ENCODE peak calls at places on chromosomes 16 and 17, in ten cellular contexts. C, I, B, F, U, V, Q, P, S and J are unnamed samples.

GRCh38 chr16:74199066-74199841 is 97.4 kb upstream of the PSMD7 start:
- DNase-seq in B (no peak), V (peak; percentile 4), I (no peak), U (no peak), S (no peak), F (no peak), C (no peak), Q (no peak), P (no peak), J (no peak)

GRCh38 chr16:87692756-87693155 is 73.0 kb downstream of the KLHDC4 start:
- DNase-seq in F (no peak), I (no peak), B (no peak), U (no peak), V (no peak), S (no peak), P (no peak), Q (no peak), C (no peak), J (no peak)

GRCh38 chr17:5380491-5381135 is 38.8 kb downstream of the NUP88 start:
- DNase-seq in V (no peak), U (no peak), S (no peak), C (peak; percentile 33), B (no peak), P (no peak), Q (no peak), I (no peak), F (no peak), J (no peak)

GRCh38 chr16:30924086-30924714 is 828 bp downstream of the FBXL19 start:
- DNase-seq in V (no peak), I (no peak), F (no peak), U (no peak), C (no peak), S (no peak), Q (no peak), B (no peak), P (no peak), J (no peak)

GRCh38 chr17:58756246-58757161 is 850 bp downstream of the PPM1E start:
- DNase-seq in B (no peak), U (no peak), Q (no peak), I (peak; percentile 8), V (no peak), C (peak; percentile 20), P (peak; percentile 64), S (no peak), F (peak; percentile 48), J (no peak)

GRCh38 chr16:9159839-9160550 is 68.6 kb downstream of the HAPSTR1 start:
- DNase-seq in U (peak; percentile 44), Q (peak; percentile 54), C (peak; percentile 38), V (peak; percentile 66), B (peak; percentile 83), S (peak; percentile 57), P (no peak), I (peak; percentile 49), F (peak; percentile 85), J (peak; percentile 51)

GRCh38 chr17:30243568-30243967 is 8.1 kb upstream of the SLC6A4 start:
- DNase-seq in C (no peak), V (no peak), B (no peak), S (no peak), I (no peak), F (no peak), P (no peak), Q (no peak), U (no peak), J (no peak)

GRCh38 chr17:71085238-71086033 is 916.1 kb downstream of the KCNJ2 start:
- DNase-seq in S (peak; percentile 27), F (no peak), Q (peak; percentile 34), C (no peak), U (no peak), B (no peak), V (no peak), I (no peak), P (no peak), J (peak; percentile 9)

GRCh38 chr16:82157836-82158235 is 12.2 kb downstream of the MPHOSPH6 start:
- DNase-seq in U (no peak), B (no peak), F (no peak), I (no peak), C (no peak), P (no peak), V (no peak), Q (no peak), S (no peak), J (no peak)

GRCh38 chr16:82152192-82152591 is 17.8 kb downstream of the MPHOSPH6 start:
- DNase-seq in U (no peak), F (no peak), Q (no peak), P (no peak), C (no peak), V (peak; percentile 52), I (peak; percentile 24), B (no peak), S (no peak), J (no peak)

GRCh38 chr16:82160226-82160625 is 9.8 kb downstream of the MPHOSPH6 start:
- DNase-seq in F (no peak), S (no peak), U (no peak), I (peak; percentile 40), V (no peak), B (no peak), Q (no peak), P (no peak), C (no peak), J (no peak)

GRCh38 chr16:82152641-82153094 is 17.4 kb downstream of the MPHOSPH6 start:
- DNase-seq in P (no peak), V (peak; percentile 70), F (no peak), B (no peak), U (peak; percentile 81), I (peak; percentile 54), S (no peak), C (peak; percentile 73), Q (no peak), J (no peak)

GRCh38 chr16:82156761-82157654 is 13.0 kb downstream of the MPHOSPH6 start:
- DNase-seq in P (no peak), B (no peak), I (peak; percentile 22), U (no peak), V (peak; percentile 13), C (no peak), Q (no peak), S (no peak), F (no peak), J (no peak)
- H3K27ac ChIP-seq in P (no peak overlapping the region), B (no peak overlapping the region), I (peak overlapping the region; percentile 5), U (no peak overlapping the region), V (peak overlapping the region; percentile 71), C (no peak overlapping the region), Q (no peak overlapping the region), S (peak overlapping the region; percentile 42), F (no peak overlapping the region), J (no peak overlapping the region)

GRCh38 chr17:37689317-37689716 is 46.1 kb upstream of the DDX52 start:
- DNase-seq in B (no peak), V (no peak), F (no peak), I (no peak), Q (no peak), C (no peak), P (no peak), S (no peak), U (no peak), J (no peak)

GRCh38 chr17:37694734-37695133 is 50.1 kb downstream of the HNF1B start:
- DNase-seq in F (no peak), B (no peak), Q (no peak), U (no peak), P (no peak), C (no peak), I (peak; percentile 56), S (no peak), V (no peak), J (no peak)

GRCh38 chr17:37696366-37696765 is 48.5 kb downstream of the HNF1B start:
- DNase-seq in Q (no peak), B (no peak), S (no peak), C (no peak), I (no peak), P (no peak), V (no peak), F (no peak), U (no peak), J (no peak)

GRCh38 chr17:37693328-37693727 is 50.1 kb upstream of the DDX52 start:
- DNase-seq in B (no peak), V (no peak), F (no peak), U (no peak), I (no peak), P (no peak), S (no peak), Q (no peak), C (no peak), J (no peak)

DNA sequence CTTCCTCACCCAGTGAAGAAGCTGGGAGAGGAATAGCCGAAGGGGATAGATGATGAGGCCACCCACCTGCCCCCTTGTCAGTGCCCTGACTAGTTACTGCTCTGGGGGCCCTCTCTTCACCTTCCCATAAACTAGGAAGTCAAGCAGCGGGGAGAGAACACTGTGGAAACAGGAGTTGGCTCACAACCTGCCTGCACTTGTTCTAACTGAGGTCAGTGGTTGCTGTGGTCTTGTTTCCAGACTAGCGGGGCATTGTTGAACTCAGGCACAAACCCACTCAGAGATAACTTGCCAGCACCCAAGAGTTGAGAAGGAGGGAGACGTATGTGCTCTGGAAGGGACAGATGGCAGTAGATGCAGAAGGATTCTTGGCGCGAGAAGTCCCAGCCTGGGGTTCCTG is 48.6 kb upstream of the DDX52 start:
- DNase-seq in U (no peak), B (no peak), F (no peak), V (no peak), Q (peak; percentile 78), S (no peak), P (no peak), C (no peak), I (no peak), J (no peak)
- H3K27ac ChIP-seq in U (no peak overlapping the region), B (no peak overlapping the region), F (no peak overlapping the region), V (no peak overlapping the region), Q (no peak overlapping the region), S (no peak overlapping the region), P (no peak overlapping the region), C (no peak overlapping the region), I (no peak overlapping the region), J (no peak overlapping the region)

GRCh38 chr16:85674418-85674755 is 14.4 kb downstream of the GINS2 start:
- DNase-seq in S (no peak), F (no peak), P (no peak), U (no peak), I (no peak), B (no peak), V (no peak), C (no peak), Q (no peak), J (no peak)

GRCh38 chr16:85674828-85675227 is 13.9 kb downstream of the GINS2 start:
- DNase-seq in P (no peak), C (no peak), Q (no peak), B (no peak), I (no peak), U (no peak), S (no peak), F (no peak), V (no peak), J (no peak)

GRCh38 chr16:85676466-85676865 is 12.3 kb downstream of the GINS2 start:
- DNase-seq in I (no peak), S (no peak), F (no peak), C (no peak), V (no peak), U (no peak), B (no peak), Q (no peak), P (no peak), J (no peak)

GRCh38 chr16:85673529-85674417 is 15.0 kb downstream of the GINS2 start:
- DNase-seq in F (no peak), Q (no peak), P (no peak), S (peak; percentile 89), I (peak; percentile 74), C (peak; percentile 95), U (peak; percentile 83), B (no peak), V (peak; percentile 75), J (no peak)

GRCh38 chr16:85675528-85675927 is 13.2 kb downstream of the GINS2 start:
- DNase-seq in B (no peak), F (no peak), P (no peak), U (no peak), V (peak; percentile 56), I (peak; percentile 17), C (no peak), Q (no peak), S (no peak), J (no peak)
- H3K27ac ChIP-seq in B (no peak overlapping the region), F (no peak overlapping the region), P (no peak overlapping the region), U (no peak overlapping the region), V (no peak overlapping the region), I (no peak overlapping the region), C (no peak overlapping the region), Q (no peak overlapping the region), S (no peak overlapping the region), J (no peak overlapping the region)

GRCh38 chr17:2410951-2411350 is 10.1 kb upstream of the MNT start:
- DNase-seq in U (no peak), Q (no peak), C (no peak), V (no peak), F (no peak), S (no peak), P (no peak), B (no peak), I (no peak), J (no peak)

GRCh38 chr17:2415081-2415480 is 14.2 kb upstream of the MNT start:
- DNase-seq in C (no peak), P (no peak), V (no peak), F (no peak), B (no peak), U (no peak), S (no peak), Q (no peak), I (no peak), J (no peak)

GRCh38 chr17:2414665-2415064 is 13.8 kb upstream of the MNT start:
- DNase-seq in Q (no peak), B (no peak), C (no peak), P (no peak), U (no peak), F (no peak), V (no peak), S (no peak), I (no peak), J (no peak)

GRCh38 chr17:2416010-2416734 is 15.3 kb upstream of the MNT start:
- DNase-seq in V (peak; percentile 86), F (peak; percentile 93), P (peak; percentile 92), B (no peak), I (peak; percentile 73), S (peak; percentile 95), U (peak; percentile 86), C (peak; percentile 86), Q (peak; percentile 58), J (peak; percentile 86)

GRCh38 chr17:2412561-2413021 is 11.7 kb upstream of the MNT start:
- DNase-seq in S (no peak), Q (no peak), V (no peak), U (no peak), I (no peak), B (no peak), F (peak; percentile 41), C (peak; percentile 73), P (no peak), J (peak; percentile 65)
- H3K27ac ChIP-seq in S (peak overlapping the region; percentile 57), Q (no peak overlapping the region), V (no peak overlapping the region), U (no peak overlapping the region), I (peak overlapping the region; percentile 45), B (no peak overlapping the region), F (peak overlapping the region; percentile 38), C (peak overlapping the region; percentile 66), P (peak overlapping the region; percentile 36), J (no peak overlapping the region)